ENCODE peak calls at places on chromosomes 1 and 21, in five cellular contexts. X, N, E, D and J are unnamed samples.
A peak's percentile ranks its signal among the peaks of the same experiment; 100 is the strongest.

GRCh38 chr1:230633469-230633868 is 8.8 kb upstream of the COG2 start:
- DNase-seq in X (no peak), N (no peak), E (no peak), D (no peak), J (no peak)

GRCh38 chr1:106603616-106604015 is 452.9 kb upstream of the PRMT6 start:
- DNase-seq in X (no peak), N (no peak), E (no peak), D (no peak), J (no peak)

GRCh38 chr1:198519639-198520501 is 20.6 kb downstream of the ATP6V1G3 start:
- DNase-seq in X (no peak), N (no peak), E (no peak), D (no peak), J (no peak)

GRCh38 chr1:228810855-228811654 is 75.8 kb downstream of the RHOU start:
- DNase-seq in X (no peak), N (no peak), E (no peak), D (no peak), J (no peak)

GRCh38 chr1:192878249-192878648 is 69.4 kb downstream of the RGS2 start:
- DNase-seq in X (no peak), N (no peak), E (no peak), D (no peak), J (peak; percentile 18)

GRCh38 chr1:11521605-11522399 is 42.8 kb downstream of the DISP3 start:
- DNase-seq in X (no peak), N (no peak), E (peak; percentile 28), D (no peak), J (no peak)

GRCh38 chr1:7912743-7913557 is 27.7 kb downstream of the TNFRSF9 start:
- DNase-seq in X (no peak), N (no peak), E (no peak), D (no peak), J (no peak)

GRCh38 chr1:20402585-20403422 is 83.2 kb downstream of the CAMK2N1 start:
- DNase-seq in X (no peak), N (no peak), E (no peak), D (no peak), J (no peak)

GRCh38 chr21:16587141-16587570 is 857.4 kb downstream of the USP25 start:
- DNase-seq in X (peak; percentile 84), N (peak; percentile 29), E (no peak), D (no peak), J (peak; percentile 32)

GRCh38 chr1:240854367-240854766 is 242.4 kb upstream of the GREM2 start:
- DNase-seq in X (no peak), N (no peak), E (no peak), D (no peak), J (no peak)
- TF ChIP-seq CTCF in X (no peak), N (peak; percentile 42), E (no peak), D (no peak), J (no peak)

GRCh38 chr1:160220301-160220700 is 15.1 kb downstream of the PEA15 start:
- DNase-seq in X (no peak), N (no peak), E (no peak), D (peak; percentile 55), J (no peak)
- H3K27ac ChIP-seq in X (no peak overlapping the region), N (no peak overlapping the region), E (no peak overlapping the region), D (no peak overlapping the region), J (no peak overlapping the region)

GRCh38 chr1:3018051-3018471 is 3.2 kb upstream of the ACTRT2 start:
- DNase-seq in X (no peak), N (no peak), E (peak; percentile 18), D (no peak), J (no peak)
- H3K9me3 ChIP-seq in X (no peaks in the 10 kb centered on the region), N (no peaks in the 10 kb centered on the region), E (no peaks in the 10 kb centered on the region), D (no peaks in the 10 kb centered on the region), J (peaks cover 92% of the 10 kb centered on the region)

DNA sequence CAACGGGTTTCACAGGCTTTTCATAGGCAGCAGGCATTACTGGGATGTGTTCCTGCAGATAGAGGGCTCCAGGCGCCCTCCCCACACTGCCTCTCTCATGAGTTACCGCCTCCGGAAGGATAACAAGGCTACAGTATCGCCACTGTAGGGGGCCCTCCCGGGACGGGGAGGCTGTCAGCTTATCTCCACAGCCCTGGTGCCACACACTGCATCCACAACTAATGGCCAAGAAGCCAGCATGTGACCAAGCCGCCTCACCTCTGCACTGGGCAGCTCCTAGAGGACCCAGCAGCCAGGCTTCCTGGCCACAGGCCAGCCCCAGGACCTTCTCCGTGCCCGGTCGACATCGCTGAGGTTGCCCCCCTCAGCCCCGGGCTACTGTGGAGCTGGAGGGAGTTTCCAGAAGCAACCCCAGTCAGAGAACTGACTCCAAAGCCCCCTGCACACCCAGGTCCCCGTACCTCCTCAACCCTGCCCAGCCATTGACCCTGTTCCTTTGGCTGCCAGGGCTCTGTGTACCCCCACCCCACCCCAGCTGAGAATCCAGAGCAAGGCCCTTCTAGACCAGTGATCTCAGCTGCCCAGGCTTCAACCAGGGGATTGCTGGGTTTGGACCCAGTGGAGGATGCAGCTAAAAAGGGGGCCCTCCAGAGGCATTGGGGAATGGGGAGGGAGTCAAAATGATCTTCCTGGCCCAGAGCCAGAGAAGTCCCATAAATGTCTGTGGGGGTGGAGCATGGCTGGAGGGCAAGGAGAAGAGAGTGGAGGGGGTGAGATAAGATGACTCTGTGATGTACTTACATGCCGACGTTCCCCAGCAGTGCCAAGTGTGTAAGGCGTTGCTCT is 45.0 kb downstream of the NEK2 start:
- DNase-seq in X (no peak), N (no peak), E (no peak), D (peak; percentile 36), J (no peak)
- TF ChIP-seq CTCF in X (no peak), N (no peak), E (no peak), D (no peak), J (peak; percentile 9)

GRCh38 chr1:160237558-160237957 is 24.8 kb downstream of the DCAF8 start:
- DNase-seq in X (no peak), N (no peak), E (no peak), D (no peak), J (no peak)
- H3K27ac ChIP-seq in X (no peak overlapping the region), N (no peak overlapping the region), E (no peak overlapping the region), D (no peak overlapping the region), J (no peak overlapping the region)

GRCh38 chr1:248714248-248714647 is 11.7 kb upstream of the OR14I1 start:
- DNase-seq in X (no peak), N (no peak), E (no peak), D (peak; percentile 32), J (no peak)
- H3K9me3 ChIP-seq in X (no peaks in the 10 kb centered on the region), N (peaks cover 8% of the 10 kb centered on the region), E (peaks cover 5% of the 10 kb centered on the region), D (peaks cover 25% of the 10 kb centered on the region), J (peaks cover 6% of the 10 kb centered on the region)

DNA sequence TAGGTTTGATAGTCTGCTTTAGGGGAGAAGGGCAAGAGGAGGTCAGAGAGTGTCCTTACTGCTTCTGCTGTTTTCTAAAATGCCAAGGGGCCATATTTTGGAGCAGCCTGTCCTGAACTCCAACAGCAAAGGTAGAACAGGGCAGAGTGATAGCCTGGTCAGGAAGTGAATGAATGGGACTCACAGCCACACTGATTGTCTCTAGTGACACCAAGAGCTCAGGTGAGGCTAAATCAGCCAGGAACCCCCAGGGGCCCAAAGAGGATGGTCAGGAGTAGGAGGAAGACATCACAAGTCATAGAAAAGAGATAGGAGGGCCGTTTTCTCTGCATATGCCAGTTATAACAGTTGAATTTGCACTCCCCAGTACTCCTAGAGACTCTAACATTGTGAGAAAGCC is 97.4 kb upstream of the DUSP10 start:
- DNase-seq in X (no peak), N (no peak), E (no peak), D (no peak), J (no peak)
- TF ChIP-seq CTCF in X (no peak), N (no peak), E (no peak), D (no peak), J (no peak)

DNA sequence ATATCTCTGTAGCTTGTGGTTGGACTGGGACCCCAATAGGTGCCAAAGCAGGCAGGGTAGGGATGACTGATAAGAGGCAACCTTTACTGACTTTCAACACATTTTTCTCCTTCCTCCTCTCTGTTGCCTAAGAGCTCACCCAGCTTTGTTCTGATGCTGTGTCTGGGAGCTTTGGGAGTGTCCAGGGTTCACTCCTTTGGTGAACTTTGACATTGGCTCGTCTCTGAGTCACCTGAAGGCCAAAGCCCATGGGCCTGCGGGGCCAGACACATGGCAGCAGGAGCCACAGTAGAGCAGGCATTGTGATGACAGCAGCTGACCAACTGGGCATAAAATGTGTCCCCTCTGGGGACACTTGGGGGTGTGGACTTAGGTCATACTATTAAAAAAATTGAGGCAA is 99.5 kb upstream of the ZNF644 start:
- DNase-seq in X (no peak), N (no peak), E (no peak), D (no peak), J (no peak)
- H3K27ac ChIP-seq in X (no peak overlapping the region), N (no peak overlapping the region), E (no peak overlapping the region), D (no peak overlapping the region), J (no peak overlapping the region)

GRCh38 chr1:247164694-247165093 is 7.1 kb downstream of the ZNF124 start:
- DNase-seq in X (no peak), N (no peak), E (no peak), D (no peak), J (no peak)

DNA sequence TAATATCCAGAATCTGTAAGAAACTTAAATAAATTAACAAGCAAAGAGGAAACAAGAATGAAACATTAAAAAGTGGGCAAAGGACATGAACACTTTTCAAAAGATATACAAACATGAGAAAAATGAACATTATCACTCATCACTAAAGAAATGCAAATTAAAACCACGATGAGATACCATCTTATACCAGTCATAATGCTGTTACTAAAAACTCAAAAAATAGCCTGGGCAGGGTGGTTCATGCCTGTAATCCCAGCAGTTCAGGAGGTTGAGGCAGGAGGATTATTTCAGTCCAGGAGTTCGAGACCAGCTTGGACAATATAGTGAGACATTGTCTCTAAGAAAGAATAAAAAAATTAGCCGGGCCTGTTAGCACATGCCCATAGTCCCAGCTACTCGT is 6.1 kb downstream of the ZNF124 start:
- DNase-seq in X (no peak), N (no peak), E (no peak), D (no peak), J (no peak)
- H3K9me3 ChIP-seq in X (no peaks in the 10 kb centered on the region), N (peaks cover 82% of the 10 kb centered on the region), E (peaks cover 33% of the 10 kb centered on the region), D (peaks cover 47% of the 10 kb centered on the region), J (peaks cover 10% of the 10 kb centered on the region)